ENCODE peak calls at places on chromosomes 6 and 20, in five cellular contexts. K, J, D, R and H are unnamed samples.

GRCh38 chr6:32759669-32760068 is 3.7 kb downstream of the HLA-DQB2 start:
- DNase-seq in J (no peak), R (no peak), K (no peak), D (no peak), H (no peak)

GRCh38 chr6:13615802-13616140 is 636 bp downstream of the NOL7 start:
- DNase-seq in D (peak), R (peak), K (peak), J (peak), H (no peak)

GRCh38 chr20:57922701-57923100 is 212.9 kb upstream of the PMEPA1 start:
- DNase-seq in J (no peak), R (no peak), D (no peak), K (no peak), H (no peak)

GRCh38 chr6:150191809-150192208 is 49.0 kb downstream of the PPP1R14C start:
- DNase-seq in R (no peak), K (no peak), J (peak), D (peak), H (no peak)

GRCh38 chr6:107657755-107658461 is 166.2 kb downstream of the SCML4 start:
- DNase-seq in D (peak), R (peak), K (no peak), J (peak), H (no peak)

GRCh38 chr6:30060634-30060981 is 457 bp upstream of the POLR1H start:
- DNase-seq in D (peak), J (peak), R (peak), K (no peak), H (no peak)

GRCh38 chr6:22598386-22598785 is 29.0 kb downstream of the HDGFL1 start:
- DNase-seq in J (peak), K (no peak), D (no peak), R (no peak), H (no peak)

GRCh38 chr20:63968928-63969760 is 586 bp downstream of the ZNF512B start:
- DNase-seq in D (no peak), R (peak), K (no peak), J (no peak), H (no peak)

GRCh38 chr6:44129841-44130322 is 2.5 kb downstream of the TMEM63B start:
- DNase-seq in K (no peak), R (no peak), J (no peak), D (no peak), H (no peak)